ENCODE peak calls at places on chromosomes 16 and 17, in eight cellular contexts. Q is A549, B is HCT116, V is WTC11, J is H1, L is SK-N-SH, K is HepG2, O is K562. W is an unnamed sample.

GRCh38 chr17:62064029-62064790 is 868 bp downstream of the MED13 start:
- DNase-seq in B (no peak), L (no peak), J (no peak), O (no peak), Q (no peak), K (no peak), V (no peak), W (peak)

GRCh38 chr16:31214705-31215286 is 877 bp downstream of the TRIM72 start:
- DNase-seq in Q (no peak), J (no peak), K (no peak), V (peak), B (no peak), O (no peak), L (peak), W (no peak)

GRCh38 chr17:47698749-47699535 is 5.0 kb downstream of the TBKBP1 start:
- DNase-seq in B (no peak), O (peak), J (no peak), L (peak), K (no peak), V (peak), Q (peak), W (peak)

GRCh38 chr16:51056331-51056730 is 94.7 kb downstream of the SALL1 start:
- DNase-seq in Q (no peak), V (no peak), K (no peak), J (no peak), B (no peak), L (no peak), O (no peak), W (peak)

GRCh38 chr17:30380106-30380420 is 1.3 kb downstream of the CPD start:
- DNase-seq in B (no peak), V (no peak), Q (no peak), O (no peak), L (no peak), J (no peak), K (no peak), W (peak)

GRCh38 chr16:58384437-58385055 is 7.7 kb upstream of the GINS3 start:
- DNase-seq in Q (no peak), O (no peak), B (no peak), L (no peak), J (no peak), K (no peak), V (no peak), W (peak)

GRCh38 chr16:1772362-1772907 is at the start of gene EME2:
- DNase-seq in V (no peak), Q (peak), J (no peak), L (peak), K (peak), O (peak), B (no peak), W (peak)

GRCh38 chr16:14309906-14310305 is 238.8 kb downstream of the MRTFB start:
- DNase-seq in Q (peak), K (no peak), L (no peak), O (no peak), B (no peak), J (no peak), V (no peak), W (no peak)

GRCh38 chr16:87058728-87059250 is 258.4 kb downstream of the C16orf95 start:
- DNase-seq in J (no peak), Q (no peak), B (no peak), L (no peak), K (no peak), O (no peak), V (no peak), W (no peak)

GRCh38 chr17:8825802-8826201 is 26.6 kb upstream of the MFSD6L start:
- DNase-seq in J (no peak), K (no peak), V (no peak), Q (no peak), L (no peak), B (no peak), O (no peak), W (no peak)

GRCh38 chr16:27689711-27690110 is 139.8 kb downstream of the KATNIP start:
- DNase-seq in O (no peak), V (no peak), Q (no peak), J (no peak), B (no peak), K (no peak), L (no peak), W (no peak)

GRCh38 chr17:57035971-57036481 is 49.0 kb upstream of the AKAP1 start:
- DNase-seq in L (no peak), K (no peak), O (no peak), J (no peak), Q (no peak), V (no peak), B (no peak), W (no peak)

GRCh38 chr17:63042443-63042842 is 76.4 kb downstream of the TANC2 start:
- DNase-seq in Q (no peak), O (no peak), J (no peak), K (no peak), V (no peak), B (no peak), L (no peak), W (no peak)

GRCh38 chr16:825298-826061 is 24.9 kb upstream of the GNG13 start:
- DNase-seq in V (no peak), B (no peak), O (no peak), L (peak), Q (no peak), K (no peak), J (no peak), W (no peak)

GRCh38 chr17:2980904-2981246 is 82.5 kb downstream of the OR1D5 start:
- DNase-seq in B (no peak), K (no peak), O (no peak), Q (no peak), V (no peak), J (no peak), L (no peak), W (no peak)

GRCh38 chr17:2980211-2980903 is 83.0 kb downstream of the OR1D5 start:
- DNase-seq in J (no peak), L (no peak), O (no peak), K (no peak), V (no peak), B (no peak), Q (no peak), W (no peak)

GRCh38 chr17:2986925-2987324 is 76.5 kb downstream of the OR1D5 start:
- DNase-seq in O (no peak), J (no peak), V (no peak), Q (no peak), K (no peak), L (no peak), B (no peak), W (no peak)

GRCh38 chr17:2981325-2981724 is 82.1 kb downstream of the OR1D5 start:
- DNase-seq in O (no peak), L (no peak), Q (no peak), K (no peak), J (no peak), B (no peak), V (no peak), W (no peak)

GRCh38 chr17:2982854-2983636 is 80.4 kb downstream of the OR1D5 start:
- DNase-seq in J (no peak), Q (peak), K (no peak), B (no peak), V (no peak), L (no peak), O (peak), W (peak)
- TF ChIP-seq CTCF in J (no peak), Q (peak), K (no peak), B (no peak), V (no peak), L (peak), O (no peak), W (no peak)

DNA sequence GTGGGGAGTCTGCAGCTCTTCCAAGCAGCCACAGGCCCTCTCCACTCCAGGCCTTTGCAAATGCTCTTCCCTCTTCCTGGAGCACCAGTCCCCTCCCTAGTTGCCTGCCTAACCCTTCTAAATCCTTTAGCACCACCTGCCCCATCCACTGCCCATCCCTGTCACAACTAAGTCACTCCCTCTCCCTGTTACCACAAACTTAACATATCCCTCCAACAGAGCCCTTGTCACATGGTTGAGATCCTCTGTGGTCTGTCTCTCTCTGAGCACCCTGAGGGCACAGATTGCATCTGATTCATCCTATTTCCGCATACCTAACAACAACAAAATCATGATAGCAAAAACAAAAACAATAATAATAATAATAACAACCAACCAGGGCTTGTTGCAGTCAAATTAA is 11.0 kb upstream of the BEAN1 start:
- DNase-seq in K (no peak), V (no peak), J (no peak), L (no peak), O (no peak), Q (no peak), B (no peak), W (no peak)
- TF ChIP-seq MAX in K (no peak), V (no peak), J (no peak), L (no peak), O (no peak), Q (no peak), B (no peak), W (no peak)

DNA sequence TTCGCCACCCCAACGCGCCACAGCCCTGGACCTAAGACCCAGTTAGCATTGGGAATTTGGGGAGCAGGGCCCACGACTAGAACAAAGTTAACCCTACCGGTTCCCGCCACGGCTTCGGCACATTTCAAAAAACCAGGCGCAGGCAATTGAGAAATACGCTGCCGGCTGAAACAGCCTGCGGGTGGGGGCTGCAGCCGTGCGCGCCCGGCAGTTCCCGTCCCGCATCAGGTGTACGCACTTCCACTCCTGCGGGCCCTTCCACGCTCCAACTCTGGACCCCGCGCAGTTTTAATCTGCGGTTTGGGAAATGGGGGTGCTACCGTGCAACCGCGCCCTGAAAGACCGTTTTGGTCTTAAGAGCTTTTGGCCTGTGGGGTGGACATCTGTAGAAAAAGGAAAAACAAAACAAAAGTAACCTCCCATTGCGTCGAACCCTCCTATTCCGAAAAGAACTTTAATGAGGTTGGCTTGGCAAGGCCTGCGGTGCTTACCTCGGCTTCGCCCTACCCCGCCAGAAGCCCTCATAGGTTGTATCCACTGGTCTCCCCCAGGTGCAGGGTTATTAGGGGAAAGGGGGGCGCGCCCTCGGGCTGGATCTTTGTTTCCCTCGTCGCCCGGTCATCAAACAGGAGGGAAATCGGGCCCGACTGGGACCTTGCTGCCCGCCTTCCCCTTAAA is 7.1 kb downstream of the IRX5 start:
- DNase-seq in L (no peak), B (no peak), J (no peak), K (no peak), O (no peak), Q (no peak), V (no peak), W (no peak)
- TF ChIP-seq CTCF in L (no peak), B (no peak), J (no peak), K (no peak), O (no peak), Q (peak), V (no peak), W (no peak)

GRCh38 chr17:45292696-45293412 is 24.0 kb downstream of the MAP3K14 start:
- DNase-seq in B (no peak), K (no peak), O (no peak), J (no peak), Q (no peak), L (no peak), V (no peak), W (no peak)

GRCh38 chr17:45293413-45294211 is 23.2 kb downstream of the MAP3K14 start:
- DNase-seq in V (no peak), B (peak), O (peak), L (no peak), K (peak), Q (peak), J (no peak), W (peak)

GRCh38 chr17:45289316-45290268 is 27.2 kb downstream of the MAP3K14 start:
- DNase-seq in K (no peak), Q (no peak), B (no peak), J (no peak), L (no peak), O (no peak), V (no peak), W (no peak)

GRCh38 chr17:45290269-45290765 is 26.5 kb downstream of the MAP3K14 start:
- DNase-seq in O (no peak), B (no peak), J (no peak), K (no peak), Q (no peak), L (no peak), V (no peak), W (no peak)

GRCh38 chr17:45291170-45291805 is 25.5 kb downstream of the MAP3K14 start:
- DNase-seq in J (no peak), O (no peak), Q (no peak), K (no peak), L (no peak), B (no peak), V (no peak), W (peak)
- TF ChIP-seq MAX in J (no peak), O (no peak), Q (no peak), K (no peak), L (no peak), B (no peak), V (no peak), W (peak)

GRCh38 chr17:44733753-44734152 is 25.0 kb upstream of the ADAM11 start:
- DNase-seq in J (no peak), V (peak), L (no peak), B (no peak), O (no peak), Q (peak), K (peak), W (peak)
- TF ChIP-seq CTCF in J (peak), V (peak), L (no peak), B (peak), O (peak), Q (peak), K (peak), W (peak)

DNA sequence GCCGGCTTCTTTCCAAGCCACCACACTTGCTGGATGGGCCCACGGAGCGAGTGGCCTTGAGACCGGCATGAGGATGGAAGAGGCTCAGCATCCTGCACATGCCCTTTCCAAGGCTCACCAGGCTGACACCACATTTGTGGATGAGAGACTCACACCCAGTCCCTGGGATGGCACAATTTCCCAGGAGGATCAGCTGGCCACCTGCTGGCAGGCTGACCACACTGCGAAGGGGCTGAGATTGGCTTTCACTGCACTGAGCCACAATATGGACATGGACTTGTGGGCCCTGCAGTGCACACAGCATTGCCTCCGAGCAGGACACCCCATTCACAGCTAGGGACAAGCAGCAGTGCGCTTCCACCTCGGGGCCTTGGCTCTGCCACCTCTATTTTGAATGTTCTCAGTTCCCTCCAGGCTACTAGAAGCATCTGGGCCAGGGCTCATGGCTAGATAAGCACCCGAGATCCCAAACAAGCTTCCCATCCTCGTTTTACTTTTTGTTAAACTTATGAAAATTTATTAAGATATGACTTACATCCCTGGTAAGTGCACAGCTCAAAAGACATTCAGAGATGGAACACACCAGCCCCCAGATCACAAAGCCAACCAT is 25.3 kb upstream of the KSR1 start:
- DNase-seq in L (peak), J (peak), Q (peak), V (peak), O (peak), K (peak), B (peak), W (peak)
- TF ChIP-seq MAX in L (no peak), J (no peak), Q (no peak), V (no peak), O (no peak), K (no peak), B (no peak), W (no peak)

DNA sequence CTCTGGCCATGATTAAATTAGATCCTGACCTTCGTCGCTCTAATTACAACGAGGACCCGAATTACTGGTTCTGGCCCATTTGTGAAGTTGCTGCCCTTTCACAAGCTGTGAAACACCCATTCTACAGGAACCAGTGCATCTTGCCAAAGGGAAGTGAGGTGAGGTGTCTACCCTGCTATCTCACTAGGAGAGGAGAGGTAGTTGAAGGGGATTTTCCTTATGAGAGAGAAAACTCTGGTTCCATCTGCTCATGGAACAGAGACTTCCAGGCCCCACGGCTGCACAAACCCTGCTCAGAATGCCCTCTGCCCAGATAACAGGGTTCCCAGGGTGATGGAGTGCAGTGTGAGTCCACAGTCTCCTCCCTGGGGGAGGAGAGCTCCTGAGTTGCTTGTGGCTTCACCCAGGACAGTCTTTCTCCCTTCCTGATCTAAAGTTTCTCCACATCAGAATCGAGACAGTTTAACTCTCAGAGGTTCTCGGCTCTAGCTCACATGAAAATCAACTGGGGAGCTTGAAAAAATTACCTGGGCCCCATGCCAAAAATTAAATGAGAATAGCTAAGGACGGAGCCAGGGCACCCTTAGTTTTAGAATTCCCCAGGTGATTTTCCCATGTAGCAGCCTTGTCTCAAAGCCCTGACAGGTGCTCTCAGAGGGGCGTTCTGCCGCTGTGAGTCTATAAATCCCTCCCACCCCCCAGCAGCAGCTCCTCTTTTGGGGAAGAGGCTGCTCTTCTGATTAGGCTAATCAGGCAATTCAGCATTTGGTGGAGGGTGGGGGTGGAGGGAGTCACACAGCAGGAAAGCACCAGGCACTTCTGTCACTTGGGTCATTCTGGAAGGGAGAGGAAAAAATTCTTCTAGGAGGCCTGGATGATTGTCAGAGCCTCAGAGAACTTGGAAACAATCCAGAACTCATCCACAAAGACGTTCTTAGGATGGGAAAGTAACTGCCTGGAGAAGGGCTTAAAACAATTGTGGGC is 7.6 kb upstream of the SSTR2 start:
- DNase-seq in K (no peak), B (no peak), Q (no peak), O (no peak), V (no peak), L (peak), J (no peak), W (no peak)
- TF ChIP-seq CTCF in K (no peak), B (no peak), Q (no peak), O (no peak), V (no peak), L (no peak), J (no peak), W (no peak)

GRCh38 chr16:46746821-46747776 is 1.0 kb downstream of the MYLK3 start:
- DNase-seq in J (no peak), Q (no peak), V (no peak), B (no peak), O (peak), K (peak), L (peak), W (no peak)
- TF ChIP-seq MAX in J (no peak), Q (no peak), V (no peak), B (no peak), O (no peak), K (no peak), L (no peak), W (no peak)

DNA sequence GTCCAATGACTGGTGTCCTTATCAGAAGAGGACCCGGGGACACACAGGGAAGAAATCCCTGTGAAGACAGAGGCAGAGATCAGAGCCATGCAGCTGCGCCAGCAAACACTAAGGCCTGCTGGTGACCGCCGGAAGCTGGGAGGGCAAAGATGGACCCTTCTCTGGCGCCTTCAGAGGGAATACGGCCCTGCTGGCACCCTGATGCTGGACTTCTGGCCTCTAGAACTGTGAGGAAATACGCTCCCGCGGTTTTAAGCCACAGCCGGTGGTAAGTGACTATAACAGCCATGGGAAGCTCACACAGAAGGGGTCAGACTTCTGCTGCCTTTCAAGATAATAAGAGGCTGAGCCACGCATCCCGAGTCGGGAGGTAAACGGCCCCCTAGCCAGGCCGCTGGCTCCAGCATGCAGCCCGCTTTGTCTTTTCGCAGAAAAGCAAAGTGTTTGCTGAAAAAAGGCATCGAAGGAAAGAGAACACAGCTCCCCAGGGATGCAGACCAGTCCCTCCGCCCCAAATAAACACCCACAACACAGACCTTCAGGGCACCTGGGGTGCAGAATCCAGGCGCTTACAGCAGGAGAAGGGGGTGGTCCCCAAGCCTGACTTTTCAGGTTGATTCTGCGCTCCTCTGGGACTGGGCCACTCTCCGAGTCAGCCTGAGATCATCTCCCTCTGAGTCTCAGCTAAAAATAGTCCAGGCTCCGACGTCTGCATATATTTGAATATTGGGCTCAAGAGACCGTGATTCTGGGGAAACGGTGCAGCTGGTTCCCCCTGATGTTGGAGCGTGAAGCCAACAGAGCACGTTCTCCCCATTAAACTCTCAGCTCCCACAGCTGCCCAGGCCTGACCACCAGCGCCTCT is 89.6 kb downstream of the MGAT5B start:
- DNase-seq in O (no peak), Q (no peak), L (no peak), J (no peak), K (no peak), V (no peak), B (no peak), W (peak)
- TF ChIP-seq CTCF in O (no peak), Q (no peak), L (no peak), J (no peak), K (no peak), V (no peak), B (no peak), W (no peak)

W was measured in NB4.